ENCODE peak calls at places on chromosomes 2 and 18, in six cellular contexts. One of them, this sample, is unnamed.

GRCh38 chr2:31138037-31138962 is at the start of gene GALNT14:
- DNase-seq in HFF-Myc: no peak
- DNase-seq in mammary epithelial cell: peak; percentile 82
- DNase-seq in Panc1: no peak
- DNase-seq in lung: peak; percentile 55
- DNase-seq in RWPE2: peak; percentile 77
- DNase-seq in this sample: peak; percentile 25

GRCh38 chr2:147657086-147658000 is 187.5 kb upstream of the ACVR2A start:
- DNase-seq in Panc1: no peak
- DNase-seq in mammary epithelial cell: no peak
- DNase-seq in lung: no peak
- DNase-seq in RWPE2: no peak
- DNase-seq in HFF-Myc: no peak
- DNase-seq in this sample: no peak

GRCh38 chr18:49225160-49225559 is 235.3 kb downstream of the DYM start:
- DNase-seq in HFF-Myc: no peak
- DNase-seq in mammary epithelial cell: no peak
- DNase-seq in RWPE2: no peak
- DNase-seq in Panc1: no peak
- DNase-seq in lung: no peak
- DNase-seq in this sample: peak; percentile 67

GRCh38 chr2:123816203-123816602 is 208.9 kb upstream of the CNTNAP5 start:
- DNase-seq in RWPE2: no peak
- DNase-seq in Panc1: no peak
- DNase-seq in lung: no peak
- DNase-seq in mammary epithelial cell: no peak
- DNase-seq in HFF-Myc: no peak
- DNase-seq in this sample: no peak

GRCh38 chr2:501130-501529 is 176.1 kb downstream of the TMEM18 start:
- DNase-seq in lung: no peak
- DNase-seq in Panc1: no peak
- DNase-seq in RWPE2: no peak
- DNase-seq in mammary epithelial cell: no peak
- DNase-seq in HFF-Myc: no peak
- DNase-seq in this sample: no peak

GRCh38 chr2:238698451-238699306 is 149.2 kb upstream of the TWIST2 start:
- DNase-seq in mammary epithelial cell: no peak
- DNase-seq in lung: peak; percentile 26
- DNase-seq in RWPE2: no peak
- DNase-seq in Panc1: no peak
- DNase-seq in HFF-Myc: no peak
- DNase-seq in this sample: no peak

GRCh38 chr2:21028021-21028947 is 15.6 kb downstream of the APOB start:
- DNase-seq in RWPE2: no peak
- DNase-seq in mammary epithelial cell: no peak
- DNase-seq in Panc1: no peak
- DNase-seq in lung: no peak
- DNase-seq in HFF-Myc: no peak
- DNase-seq in this sample: no peak

GRCh38 chr18:35005963-35006577 is 35.1 kb upstream of the MAPRE2 start:
- DNase-seq in RWPE2: no peak
- DNase-seq in lung: no peak
- DNase-seq in mammary epithelial cell: peak; percentile 52
- DNase-seq in HFF-Myc: peak; percentile 61
- DNase-seq in Panc1: peak; percentile 46
- DNase-seq in this sample: peak; percentile 76

GRCh38 chr18:46759885-46760284 is 3.0 kb upstream of the ST8SIA5 start:
- DNase-seq in Panc1: no peak
- DNase-seq in HFF-Myc: no peak
- DNase-seq in mammary epithelial cell: no peak
- DNase-seq in RWPE2: no peak
- DNase-seq in lung: no peak
- DNase-seq in this sample: no peak

GRCh38 chr2:241901500-241902351 is 32.2 kb downstream of the RTP5 start:
- DNase-seq in mammary epithelial cell: peak; percentile 70
- DNase-seq in Panc1: no peak
- DNase-seq in HFF-Myc: no peak
- DNase-seq in lung: no peak
- DNase-seq in RWPE2: peak; percentile 63
- DNase-seq in this sample: peak; percentile 20

GRCh38 chr2:138324068-138324771 is 177.3 kb upstream of the SPOPL start:
- DNase-seq in RWPE2: no peak
- DNase-seq in mammary epithelial cell: no peak
- DNase-seq in Panc1: no peak
- DNase-seq in lung: no peak
- DNase-seq in HFF-Myc: no peak
- DNase-seq in this sample: no peak

GRCh38 chr2:189569295-189569925 is 11.2 kb downstream of the SLC40A1 start:
- DNase-seq in mammary epithelial cell: no peak
- DNase-seq in RWPE2: no peak
- DNase-seq in HFF-Myc: no peak
- DNase-seq in Panc1: no peak
- DNase-seq in lung: no peak
- DNase-seq in this sample: no peak

GRCh38 chr2:71190959-71191943 is 35.7 kb downstream of the PAIP2B start:
- DNase-seq in HFF-Myc: no peak
- DNase-seq in Panc1: no peak
- DNase-seq in RWPE2: no peak
- DNase-seq in lung: no peak
- DNase-seq in mammary epithelial cell: peak; percentile 8
- DNase-seq in this sample: peak; percentile 25
- TF ChIP-seq CTCF in HFF-Myc: peak; percentile 16
- TF ChIP-seq CTCF in Panc1: peak; percentile 63
- TF ChIP-seq CTCF in RWPE2: peak; percentile 37
- TF ChIP-seq CTCF in lung: no peak
- TF ChIP-seq CTCF in mammary epithelial cell: peak; percentile 28
- TF ChIP-seq CTCF in this sample: peak; percentile 21

GRCh38 chr2:188439986-188440385 is 148.3 kb downstream of the GULP1 start:
- DNase-seq in Panc1: no peak
- DNase-seq in lung: no peak
- DNase-seq in HFF-Myc: no peak
- DNase-seq in mammary epithelial cell: no peak
- DNase-seq in RWPE2: no peak
- DNase-seq in this sample: no peak

GRCh38 chr2:188443207-188443606 is 151.5 kb downstream of the GULP1 start:
- DNase-seq in lung: no peak
- DNase-seq in Panc1: no peak
- DNase-seq in mammary epithelial cell: no peak
- DNase-seq in HFF-Myc: no peak
- DNase-seq in RWPE2: no peak
- DNase-seq in this sample: no peak

GRCh38 chr2:188440849-188441248 is 149.2 kb downstream of the GULP1 start:
- DNase-seq in RWPE2: no peak
- DNase-seq in Panc1: no peak
- DNase-seq in mammary epithelial cell: no peak
- DNase-seq in HFF-Myc: no peak
- DNase-seq in lung: no peak
- DNase-seq in this sample: no peak

GRCh38 chr2:188444106-188444835 is 152.6 kb downstream of the GULP1 start:
- DNase-seq in lung: no peak
- DNase-seq in mammary epithelial cell: no peak
- DNase-seq in HFF-Myc: no peak
- DNase-seq in Panc1: no peak
- DNase-seq in RWPE2: no peak
- DNase-seq in this sample: no peak

DNA sequence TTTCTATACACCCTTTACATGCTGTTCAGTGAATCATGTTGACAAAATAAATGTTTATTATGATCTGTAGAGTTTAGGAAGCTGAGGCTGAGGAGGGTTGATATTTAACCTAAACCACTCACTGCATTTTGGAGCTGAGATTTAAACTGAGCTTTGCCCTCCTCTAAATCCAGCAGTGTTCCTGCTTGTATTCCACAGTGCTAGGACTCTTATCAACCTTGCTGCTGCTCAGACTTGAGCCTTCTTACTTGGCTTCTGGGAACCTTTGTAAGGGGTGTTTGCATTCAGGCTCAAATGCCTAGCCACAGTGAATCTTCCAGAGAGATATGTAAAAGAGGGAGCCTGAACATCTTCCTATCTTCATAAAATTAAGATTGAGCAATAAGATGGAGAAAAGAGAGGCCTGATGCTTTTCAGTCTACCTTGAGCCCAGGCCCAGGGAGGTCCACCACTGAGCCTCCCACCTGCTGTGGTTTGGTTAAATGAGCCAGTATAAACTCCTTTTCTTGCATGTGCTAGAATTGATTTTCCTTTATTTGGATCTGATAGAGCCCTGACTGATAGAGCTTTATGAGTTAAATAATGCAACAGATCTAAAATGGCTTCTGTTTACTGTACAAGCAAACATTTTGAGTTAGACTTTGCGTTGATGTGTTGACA is 149.7 kb downstream of the GULP1 start:
- DNase-seq in mammary epithelial cell: no peak
- DNase-seq in HFF-Myc: no peak
- DNase-seq in lung: no peak
- DNase-seq in RWPE2: no peak
- DNase-seq in Panc1: no peak
- DNase-seq in this sample: no peak
- H3K4me3 ChIP-seq in mammary epithelial cell: no peak overlapping the region
- H3K4me3 ChIP-seq in HFF-Myc: no peak overlapping the region
- H3K4me3 ChIP-seq in lung: no peak overlapping the region
- H3K4me3 ChIP-seq in RWPE2: no peak overlapping the region
- H3K4me3 ChIP-seq in Panc1: no peak overlapping the region
- H3K4me3 ChIP-seq in this sample: no peak overlapping the region

GRCh38 chr2:102597788-102598187 is 21.6 kb upstream of the SLC9A2 start:
- DNase-seq in Panc1: no peak
- DNase-seq in lung: no peak
- DNase-seq in mammary epithelial cell: no peak
- DNase-seq in RWPE2: no peak
- DNase-seq in HFF-Myc: no peak
- DNase-seq in this sample: no peak
- TF ChIP-seq CTCF in Panc1: no peak
- TF ChIP-seq CTCF in lung: no peak
- TF ChIP-seq CTCF in mammary epithelial cell: no peak
- TF ChIP-seq CTCF in RWPE2: no peak
- TF ChIP-seq CTCF in HFF-Myc: no peak
- TF ChIP-seq CTCF in this sample: no peak

GRCh38 chr2:19868705-19869550 is 32.9 kb downstream of the TTC32 start:
- DNase-seq in lung: peak; percentile 36
- DNase-seq in RWPE2: no peak
- DNase-seq in mammary epithelial cell: no peak
- DNase-seq in Panc1: no peak
- DNase-seq in HFF-Myc: no peak
- DNase-seq in this sample: peak; percentile 9
- H3K4me3 ChIP-seq in lung: peak overlapping the region; percentile 36
- H3K4me3 ChIP-seq in RWPE2: no peak overlapping the region
- H3K4me3 ChIP-seq in mammary epithelial cell: no peak overlapping the region
- H3K4me3 ChIP-seq in Panc1: no peak overlapping the region
- H3K4me3 ChIP-seq in HFF-Myc: peak overlapping the region; percentile 38
- H3K4me3 ChIP-seq in this sample: peak overlapping the region; percentile 49

GRCh38 chr2:234136461-234136860 is 86.0 kb downstream of the SPP2 start:
- DNase-seq in lung: no peak
- DNase-seq in mammary epithelial cell: peak; percentile 56
- DNase-seq in Panc1: no peak
- DNase-seq in RWPE2: no peak
- DNase-seq in HFF-Myc: no peak
- DNase-seq in this sample: no peak
- TF ChIP-seq CTCF in lung: no peak
- TF ChIP-seq CTCF in mammary epithelial cell: peak; percentile 9
- TF ChIP-seq CTCF in Panc1: no peak
- TF ChIP-seq CTCF in RWPE2: no peak
- TF ChIP-seq CTCF in HFF-Myc: no peak
- TF ChIP-seq CTCF in this sample: no peak

GRCh38 chr2:225276207-225276606 is 123.3 kb upstream of the NYAP2 start:
- DNase-seq in lung: no peak
- DNase-seq in RWPE2: no peak
- DNase-seq in mammary epithelial cell: no peak
- DNase-seq in HFF-Myc: no peak
- DNase-seq in Panc1: no peak
- DNase-seq in this sample: no peak
- H3K4me3 ChIP-seq in lung: no peak overlapping the region
- H3K4me3 ChIP-seq in RWPE2: no peak overlapping the region
- H3K4me3 ChIP-seq in mammary epithelial cell: no peak overlapping the region
- H3K4me3 ChIP-seq in HFF-Myc: no peak overlapping the region
- H3K4me3 ChIP-seq in Panc1: no peak overlapping the region
- H3K4me3 ChIP-seq in this sample: no peak overlapping the region